ENCODE peak calls at places on chromosome 9, in four cellular contexts. D is SJSA1; Z is heart right ventricle; Y is CD8-positive, alpha-beta T cell. E is an unnamed sample.

GRCh38 chr9:92424340-92424739 is at the start of gene OMD:
- DNase-seq in D (peak; percentile 21), Z (no peak), Y (no peak), E (no peak)

GRCh38 chr9:124284940-124285441 is 27.2 kb downstream of the NEK6 start:
- DNase-seq in D (no peak), Z (no peak), Y (no peak), E (no peak)

GRCh38 chr9:1200847-1201251 is 150.7 kb downstream of the DMRT2 start:
- DNase-seq in D (no peak), Z (peak; percentile 35), Y (no peak), E (peak; percentile 33)

GRCh38 chr9:130143974-130144373 is 28.2 kb upstream of the NCS1 start:
- DNase-seq in D (peak; percentile 25), Z (peak; percentile 36), Y (no peak), E (no peak)

GRCh38 chr9:130845901-130846381 is 10.9 kb downstream of the ABL1 start:
- DNase-seq in D (peak; percentile 70), Z (no peak), Y (no peak), E (no peak)

GRCh38 chr9:108530141-108530540 is 325.6 kb downstream of the ACTL7B start:
- DNase-seq in D (no peak), Z (no peak), Y (no peak), E (no peak)

GRCh38 chr9:130820135-130820738 is 14.8 kb upstream of the ABL1 start:
- DNase-seq in D (no peak), Z (no peak), Y (no peak), E (no peak)

GRCh38 chr9:114285166-114285867 is 37.6 kb upstream of the ORM1 start:
- DNase-seq in D (peak; percentile 93), Z (no peak), Y (no peak), E (no peak)

GRCh38 chr9:81871695-81872094 is 56.5 kb upstream of the SPATA31D4 start:
- DNase-seq in D (peak; percentile 68), Z (no peak), Y (no peak), E (no peak)

GRCh38 chr9:129080608-129081387 is at the start of gene DOLPP1:
- DNase-seq in D (peak; percentile 98), Z (peak; percentile 99), Y (peak; percentile 99), E (peak; percentile 99)

GRCh38 chr9:34252670-34253459 is 74.0 kb downstream of the UBAP1 start:
- DNase-seq in D (peak; percentile 45), Z (peak; percentile 45), Y (peak; percentile 62), E (peak; percentile 55)

GRCh38 chr9:106862946-106863740 is at the start of gene ZNF462:
- DNase-seq in D (peak; percentile 80), Z (peak; percentile 30), Y (no peak), E (peak; percentile 38)

GRCh38 chr9:23278566-23278965 is 547.5 kb downstream of the ELAVL2 start:
- DNase-seq in D (no peak), Z (no peak), Y (no peak), E (no peak)

GRCh38 chr9:110015759-110016158 is 192.2 kb downstream of the C9orf152 start:
- DNase-seq in D (peak; percentile 50), Z (no peak), Y (peak; percentile 23), E (no peak)

GRCh38 chr9:102521097-102521755 is 473.9 kb upstream of the CYLC2 start:
- DNase-seq in D (no peak), Z (no peak), Y (no peak), E (no peak)

GRCh38 chr9:130444565-130445221 is at the start of gene ASS1:
- DNase-seq in D (peak; percentile 14), Z (peak; percentile 84), Y (no peak), E (peak; percentile 78)

GRCh38 chr9:106421772-106422171 is 441.2 kb upstream of the ZNF462 start:
- DNase-seq in D (peak; percentile 38), Z (no peak), Y (no peak), E (no peak)

GRCh38 chr9:11064853-11065252 is 452.1 kb upstream of the PTPRD start:
- DNase-seq in D (no peak), Z (no peak), Y (no peak), E (no peak)

GRCh38 chr9:112121633-112122032 is 53.5 kb downstream of the SUSD1 start:
- DNase-seq in D (no peak), Z (no peak), Y (no peak), E (no peak)

GRCh38 chr9:77816641-77817341 is 168.7 kb upstream of the GNA14 start:
- DNase-seq in D (no peak), Z (no peak), Y (no peak), E (no peak)

GRCh38 chr9:126501383-126502331 is 112.1 kb upstream of the LMX1B start:
- DNase-seq in D (no peak), Z (no peak), Y (no peak), E (no peak)

GRCh38 chr9:135952664-135953206 is 8.4 kb downstream of the UBAC1 start:
- DNase-seq in D (no peak), Z (no peak), Y (no peak), E (no peak)

GRCh38 chr9:135949666-135950134 is 11.5 kb downstream of the UBAC1 start:
- DNase-seq in D (no peak), Z (no peak), Y (no peak), E (no peak)

GRCh38 chr9:135948873-135949665 is 12.1 kb downstream of the UBAC1 start:
- DNase-seq in D (no peak), Z (no peak), Y (no peak), E (no peak)

GRCh38 chr9:135950135-135950682 is 11.0 kb downstream of the UBAC1 start:
- DNase-seq in D (no peak), Z (no peak), Y (no peak), E (no peak)

GRCh38 chr9:135951889-135952663 is 9.1 kb downstream of the UBAC1 start:
- DNase-seq in D (no peak), Z (no peak), Y (no peak), E (no peak)
- H3K4me1 ChIP-seq in D (no peaks in the 10 kb centered on the region), Z (peaks cover 4% of the 10 kb centered on the region), Y (no peaks in the 10 kb centered on the region), E (no peaks in the 10 kb centered on the region)

DNA sequence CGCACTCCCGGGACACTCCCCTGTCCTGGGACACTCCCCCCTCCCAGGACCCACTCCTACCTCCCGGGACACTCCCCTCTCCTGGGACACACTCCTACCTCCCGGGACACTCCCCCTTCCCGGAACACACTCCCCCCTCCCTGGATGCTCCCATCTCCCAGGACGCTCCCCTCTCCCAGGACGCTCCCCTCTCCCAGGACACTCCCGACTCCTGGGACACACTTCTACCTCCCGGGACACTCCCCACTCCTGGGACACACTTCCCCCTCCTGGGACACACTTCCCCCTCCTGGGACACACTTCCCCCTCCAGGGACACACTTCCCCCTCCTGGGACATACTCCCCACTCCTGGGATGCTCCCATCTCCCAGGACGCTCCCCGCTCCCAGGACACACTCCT is 95.6 kb downstream of the RXRA start:
- DNase-seq in D (no peak), Z (no peak), Y (no peak), E (no peak)
- H3K27ac ChIP-seq in D (no peak overlapping the region), Z (no peak overlapping the region), Y (no peak overlapping the region), E (no peak overlapping the region)

DNA sequence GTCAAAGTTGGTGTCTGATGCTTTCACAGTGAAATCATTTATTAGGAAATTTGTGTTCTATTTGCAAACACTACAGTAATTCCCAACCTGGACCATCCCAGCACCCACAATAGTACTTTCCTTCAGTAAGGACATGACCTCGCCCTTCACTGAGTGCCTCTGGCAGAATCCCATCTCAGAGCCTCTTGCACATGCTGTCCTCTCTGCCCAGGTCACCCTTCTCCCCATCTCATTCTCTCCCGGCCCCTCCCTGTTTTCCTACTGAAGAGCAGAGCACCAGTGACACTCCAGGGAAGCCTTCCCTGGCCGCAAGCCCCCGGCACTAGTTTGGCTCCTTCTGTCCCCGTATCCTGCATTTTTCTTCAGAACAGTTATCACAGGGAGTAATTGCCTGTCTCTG is 220.4 kb downstream of the MAPKAP1 start:
- DNase-seq in D (no peak), Z (peak; percentile 41), Y (no peak), E (peak; percentile 48)
- H3K4me1 ChIP-seq in D (peaks cover 14% of the 10 kb centered on the region), Z (peaks cover 7% of the 10 kb centered on the region), Y (no peaks in the 10 kb centered on the region), E (peaks cover 3% of the 10 kb centered on the region)

GRCh38 chr9:94581711-94582110 is 11.9 kb downstream of the FBP2 start:
- DNase-seq in D (no peak), Z (no peak), Y (no peak), E (no peak)
- H3K27ac ChIP-seq in D (no peak overlapping the region), Z (no peak overlapping the region), Y (no peak overlapping the region), E (no peak overlapping the region)

GRCh38 chr9:15239816-15240215 is 67.2 kb downstream of the TTC39B start:
- DNase-seq in D (no peak), Z (no peak), Y (no peak), E (no peak)
- H3K4me1 ChIP-seq in D (peaks cover 13% of the 10 kb centered on the region), Z (peaks cover 15% of the 10 kb centered on the region), Y (peaks cover 5% of the 10 kb centered on the region), E (peaks cover 4% of the 10 kb centered on the region)

E was measured in lung.